ENCODE peak calls at places on chromosome 18, in eight cellular contexts. N is lung, Z is AG10803, H is endothelial cell, I is mesothelial cell of epicardium, X is Calu3, C is WTC11, G is IMR-90. E is an unnamed sample.

GRCh38 chr18:48975817-48976649 is 25.3 kb upstream of the SMAD7 start:
- DNase-seq in H (peak; percentile 47), G (peak; percentile 57), I (peak; percentile 69), X (peak; percentile 74), Z (peak; percentile 68), N (peak; percentile 62), C (peak; percentile 40), E (no peak)

GRCh38 chr18:49621301-49621700 is 59.4 kb downstream of the LIPG start:
- DNase-seq in X (no peak), H (no peak), Z (no peak), C (no peak), I (no peak), N (no peak), G (no peak), E (no peak)

GRCh38 chr18:33606621-33607020 is 28.6 kb downstream of the ASXL3 start:
- DNase-seq in Z (no peak), C (no peak), H (no peak), G (no peak), X (no peak), I (no peak), N (no peak), E (no peak)

GRCh38 chr18:59142274-59142673 is 2.6 kb downstream of the SEC11C start:
- DNase-seq in Z (no peak), I (no peak), H (no peak), X (no peak), G (no peak), C (no peak), N (no peak), E (no peak)

GRCh38 chr18:62566199-62566598 is 43.4 kb downstream of the ZCCHC2 start:
- DNase-seq in H (peak; percentile 31), I (no peak), G (peak; percentile 7), N (no peak), Z (peak; percentile 36), C (peak; percentile 29), X (no peak), E (no peak)

GRCh38 chr18:5630057-5630765 is 86.4 kb upstream of the EPB41L3 start:
- DNase-seq in H (peak; percentile 74), Z (peak; percentile 16), C (peak; percentile 88), N (peak; percentile 84), X (no peak), G (peak; percentile 41), I (peak; percentile 85), E (peak; percentile 77)

GRCh38 chr18:66557091-66557490 is 46.8 kb downstream of the CDH19 start:
- DNase-seq in Z (no peak), N (no peak), H (no peak), X (no peak), C (no peak), G (no peak), I (no peak), E (no peak)

GRCh38 chr18:35172451-35173035 is 68.3 kb upstream of the ZNF397 start:
- DNase-seq in C (no peak), Z (no peak), X (no peak), I (no peak), H (no peak), G (no peak), N (no peak), E (no peak)

GRCh38 chr18:48825101-48825745 is 125.5 kb downstream of the SMAD7 start:
- DNase-seq in C (peak; percentile 10), H (no peak), G (peak; percentile 54), X (no peak), I (peak; percentile 36), Z (no peak), N (no peak), E (no peak)

GRCh38 chr18:9404565-9405060 is 70.0 kb downstream of the TWSG1 start:
- DNase-seq in X (no peak), Z (no peak), N (no peak), G (no peak), C (no peak), H (no peak), I (no peak), E (no peak)

GRCh38 chr18:22558945-22559385 is 141.2 kb upstream of the CTAGE1 start:
- DNase-seq in I (peak; percentile 75), Z (peak; percentile 40), X (peak; percentile 73), C (peak; percentile 12), H (peak; percentile 49), N (peak; percentile 54), G (peak; percentile 72), E (peak; percentile 33)

GRCh38 chr18:45838302-45839070 is 13.0 kb downstream of the SIGLEC15 start:
- DNase-seq in X (no peak), I (no peak), Z (no peak), G (no peak), N (no peak), H (no peak), C (no peak), E (no peak)

GRCh38 chr18:23337599-23338444 is 115.3 kb upstream of the RIOK3 start:
- DNase-seq in G (peak; percentile 79), C (no peak), I (no peak), X (no peak), N (no peak), H (no peak), Z (peak; percentile 44), E (no peak)

GRCh38 chr18:28331551-28331950 is 154.6 kb upstream of the CDH2 start:
- DNase-seq in I (no peak), N (no peak), X (no peak), Z (no peak), G (no peak), C (no peak), H (no peak), E (no peak)

GRCh38 chr18:14924226-14924625 is 176.3 kb downstream of the ANKRD30B start:
- DNase-seq in H (no peak), X (no peak), Z (no peak), G (no peak), N (no peak), C (no peak), I (no peak), E (no peak)

GRCh38 chr18:77062518-77063003 is 70.0 kb downstream of the MBP start:
- DNase-seq in C (no peak), H (no peak), X (no peak), I (no peak), N (no peak), G (peak; percentile 48), Z (peak; percentile 43), E (no peak)

GRCh38 chr18:40382191-40382590 is 1572.8 kb upstream of the PIK3C3 start:
- DNase-seq in N (no peak), X (no peak), C (no peak), G (no peak), H (no peak), I (no peak), Z (peak; percentile 52), E (no peak)

GRCh38 chr18:48297139-48297538 is 112.0 kb downstream of the ZBTB7C start:
- DNase-seq in N (no peak), X (no peak), Z (no peak), I (no peak), H (no peak), C (no peak), G (no peak), E (no peak)

GRCh38 chr18:73983970-73984369 is 163.7 kb downstream of the FBXO15 start:
- DNase-seq in G (no peak), I (no peak), Z (no peak), H (no peak), C (no peak), X (no peak), N (no peak), E (no peak)

GRCh38 chr18:33755918-33756590 is 178.0 kb downstream of the ASXL3 start:
- DNase-seq in G (peak; percentile 93), H (no peak), Z (peak; percentile 83), X (peak; percentile 21), N (peak; percentile 35), I (no peak), C (no peak), E (no peak)

GRCh38 chr18:832085-832681 is 20.1 kb upstream of the YES1 start:
- DNase-seq in G (no peak), H (peak; percentile 47), C (peak; percentile 70), N (no peak), X (peak; percentile 23), I (no peak), Z (no peak), E (no peak)

GRCh38 chr18:25456284-25456683 is 104.3 kb upstream of the ZNF521 start:
- DNase-seq in X (no peak), I (no peak), Z (no peak), C (peak; percentile 14), H (no peak), N (no peak), G (no peak), E (no peak)

GRCh38 chr18:25463726-25464125 is 111.8 kb upstream of the ZNF521 start:
- DNase-seq in X (no peak), Z (no peak), G (no peak), I (no peak), N (no peak), H (no peak), C (no peak), E (no peak)

GRCh38 chr18:25457196-25457595 is 105.2 kb upstream of the ZNF521 start:
- DNase-seq in X (no peak), G (no peak), N (no peak), Z (no peak), I (no peak), H (no peak), C (no peak), E (no peak)

GRCh38 chr18:25457636-25458035 is 105.7 kb upstream of the ZNF521 start:
- DNase-seq in C (no peak), Z (peak; percentile 32), N (no peak), H (no peak), G (peak; percentile 68), I (no peak), X (no peak), E (no peak)

GRCh38 chr18:25459814-25460213 is 107.8 kb upstream of the ZNF521 start:
- DNase-seq in G (no peak), Z (peak; percentile 21), C (no peak), I (no peak), N (no peak), H (no peak), X (no peak), E (no peak)
- TF ChIP-seq CTCF in G (no peak), Z (no peak), C (no peak), I (no peak), N (no peak), H (no peak), X (no peak), E (no peak)

GRCh38 chr18:80154293-80154692 is 45.2 kb downstream of the ADNP2 start:
- DNase-seq in Z (no peak), N (no peak), H (peak; percentile 28), G (peak; percentile 11), I (no peak), X (peak; percentile 12), C (peak; percentile 51), E (no peak)
- TF ChIP-seq CTCF in Z (peak; percentile 56), N (peak; percentile 7), H (peak; percentile 6), G (peak; percentile 40), I (no peak), X (no peak), C (peak; percentile 30), E (no peak)

DNA sequence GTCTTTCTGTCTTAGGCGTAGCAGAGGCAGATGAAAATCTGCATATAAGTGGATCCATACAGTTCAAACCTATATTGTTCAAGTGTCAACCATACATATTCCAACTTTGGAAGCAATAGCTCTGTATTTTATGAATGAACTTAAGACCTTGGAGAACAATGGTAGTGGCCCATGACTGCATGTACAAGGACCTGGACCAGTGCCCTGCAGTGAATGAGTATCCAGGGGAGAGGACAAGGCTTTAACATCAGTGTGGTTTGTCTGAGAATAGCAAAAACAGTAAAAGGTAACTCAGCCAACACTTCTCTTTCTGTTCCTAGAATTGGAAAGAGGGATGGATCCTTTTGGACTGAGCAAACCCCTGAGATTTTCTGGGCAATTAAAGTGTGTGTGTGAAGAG is 230.8 kb upstream of the LINC00305 start:
- DNase-seq in I (no peak), X (no peak), G (no peak), Z (no peak), C (no peak), H (no peak), N (no peak), E (no peak)
- TF ChIP-seq CTCF in I (no peak), X (no peak), G (no peak), Z (no peak), C (no peak), H (no peak), N (no peak), E (no peak)

GRCh38 chr18:46917108-46917807 is at the start of the genes KATNAL2 and PIAS2:
- DNase-seq in N (peak; percentile 70), G (peak; percentile 58), H (peak; percentile 82), Z (peak; percentile 65), C (peak; percentile 76), X (peak; percentile 77), I (peak; percentile 83), E (no peak)
- TF ChIP-seq CTCF in N (no peak), G (no peak), H (no peak), Z (no peak), C (no peak), X (no peak), I (no peak), E (no peak)